ENCODE peak calls at places on chromosomes 13 and 19, in seven cellular contexts. A, W, L, E, N, B and Y are unnamed samples.
A peak's percentile ranks its signal among the peaks of the same experiment; 100 is the strongest.

GRCh38 chr19:18674616-18675015 is 8.9 kb upstream of the CRTC1 start:
- DNase-seq in A (no peak), N (no peak), E (no peak), W (no peak), B (no peak), L (no peak), Y (no peak)

GRCh38 chr13:99905224-99905623 is 66.3 kb downstream of the ZIC5 start:
- DNase-seq in A (no peak), N (no peak), W (no peak), B (no peak), L (no peak), E (no peak), Y (no peak)

GRCh38 chr19:843180-843835 is 2.5 kb downstream of the PRTN3 start:
- DNase-seq in B (no peak), L (no peak), E (no peak), A (no peak), N (no peak), W (no peak), Y (no peak)

GRCh38 chr13:72505376-72505775 is 222.1 kb downstream of the MZT1 start:
- DNase-seq in B (no peak), N (no peak), L (no peak), A (no peak), E (no peak), W (no peak), Y (no peak)

GRCh38 chr13:25300861-25301346 is 521 bp upstream of the NUP58 start:
- DNase-seq in L (no peak), N (no peak), A (peak; percentile 51), W (no peak), E (no peak), B (no peak), Y (no peak)

GRCh38 chr13:64453831-64454230 is 2776.3 kb downstream of the PCDH9 start:
- DNase-seq in N (no peak), A (no peak), L (no peak), W (no peak), B (no peak), E (no peak), Y (no peak)

GRCh38 chr19:44003461-44004134 is 841 bp downstream of the ZNF230 start:
- DNase-seq in N (no peak), B (no peak), A (peak; percentile 28), E (peak; percentile 58), W (no peak), L (no peak), Y (no peak)

GRCh38 chr13:101454767-101455166 is 2.3 kb downstream of the ITGBL1 start:
- DNase-seq in N (peak; percentile 11), L (no peak), B (no peak), W (no peak), E (no peak), A (no peak), Y (no peak)

GRCh38 chr19:11984986-11985385 is 20.1 kb downstream of the ZNF763 start:
- DNase-seq in W (no peak), L (no peak), B (no peak), N (no peak), A (peak; percentile 26), E (no peak), Y (no peak)

GRCh38 chr13:53783466-53783865 is 754.9 kb downstream of the OLFM4 start:
- DNase-seq in N (no peak), W (no peak), L (no peak), A (no peak), E (no peak), B (peak; percentile 67), Y (no peak)

GRCh38 chr19:6865849-6866248 is 21.5 kb upstream of the ADGRE1 start:
- DNase-seq in N (no peak), L (no peak), B (no peak), A (no peak), W (no peak), E (no peak), Y (no peak)

GRCh38 chr19:32176591-32176990 is 168.8 kb upstream of the ZNF507 start:
- DNase-seq in W (no peak), N (no peak), E (no peak), L (no peak), B (no peak), A (no peak), Y (no peak)

GRCh38 chr19:17164644-17165043 is 50.5 kb upstream of the USE1 start:
- DNase-seq in L (no peak), W (no peak), N (no peak), E (no peak), B (no peak), A (no peak), Y (no peak)

GRCh38 chr13:99083976-99084375 is 106.1 kb upstream of the DOCK9 start:
- DNase-seq in L (no peak), N (no peak), A (peak; percentile 36), E (no peak), W (no peak), B (no peak), Y (no peak)

GRCh38 chr13:21240586-21240985 is 64.1 kb downstream of the MRPL57 start:
- DNase-seq in W (no peak), N (no peak), E (peak; percentile 66), L (peak; percentile 48), B (no peak), A (no peak), Y (no peak)

GRCh38 chr19:46945668-46946067 is 74.0 kb upstream of the NPAS1 start:
- DNase-seq in N (peak; percentile 28), L (no peak), A (no peak), W (no peak), E (no peak), B (no peak), Y (no peak)

GRCh38 chr13:101579291-101579802 is 126.9 kb downstream of the ITGBL1 start:
- DNase-seq in L (no peak), W (no peak), A (no peak), E (peak; percentile 85), N (peak; percentile 65), B (no peak), Y (no peak)

GRCh38 chr19:6800991-6801396 is 28.5 kb downstream of the VAV1 start:
- DNase-seq in E (peak; percentile 3), B (no peak), A (peak; percentile 29), N (no peak), L (peak; percentile 7), W (no peak), Y (peak; percentile 79)

GRCh38 chr19:18208098-18208951 is 4.5 kb upstream of the RAB3A start:
- DNase-seq in E (peak; percentile 88), A (peak; percentile 67), L (peak; percentile 64), B (no peak), W (no peak), N (peak; percentile 89), Y (no peak)

GRCh38 chr13:21033866-21034601 is 27.4 kb downstream of the LATS2 start:
- DNase-seq in E (no peak), N (no peak), B (no peak), W (no peak), L (no peak), A (no peak), Y (no peak)

GRCh38 chr19:40578442-40578908 is 1.8 kb downstream of the SHKBP1 start:
- DNase-seq in W (no peak), E (no peak), A (no peak), N (no peak), B (peak; percentile 71), L (no peak), Y (no peak)

GRCh38 chr13:108728370-108728769 is 99.0 kb downstream of the MYO16 start:
- DNase-seq in L (no peak), B (peak; percentile 23), N (no peak), E (no peak), W (no peak), A (no peak), Y (no peak)

GRCh38 chr19:56811480-56811879 is 29.0 kb downstream of the PEG3 start:
- DNase-seq in N (no peak), L (no peak), E (no peak), B (no peak), A (no peak), W (no peak), Y (no peak)

GRCh38 chr13:84446972-84447700 is 564.9 kb upstream of the SLITRK1 start:
- DNase-seq in A (no peak), W (no peak), B (no peak), L (peak; percentile 11), N (peak; percentile 43), E (peak; percentile 10), Y (no peak)

GRCh38 chr13:73809561-73809960 is 324.6 kb downstream of the KLF12 start:
- DNase-seq in N (peak; percentile 89), L (no peak), W (no peak), E (peak; percentile 47), B (no peak), A (no peak), Y (no peak)

GRCh38 chr13:112842343-112842856 is 126.6 kb upstream of the MCF2L start:
- DNase-seq in L (no peak), A (no peak), W (no peak), N (no peak), E (peak; percentile 48), B (no peak), Y (no peak)

GRCh38 chr19:48506138-48506733 is 5.4 kb downstream of the LMTK3 start:
- DNase-seq in N (peak; percentile 64), A (peak; percentile 37), E (peak; percentile 65), B (no peak), W (no peak), L (peak; percentile 8), Y (no peak)